ENCODE peak calls at places on chromosomes 2 and 18, in four cellular contexts. W, Y, X and N are unnamed samples.

GRCh38 chr2:222290691-222291484 is 7.9 kb downstream of the PAX3 start:
- DNase-seq in X (no peak), Y (no peak), W (peak; percentile 9), N (no peak)

GRCh38 chr2:46825958-46826897 is 89.4 kb downstream of the MCFD2 start:
- DNase-seq in Y (no peak), W (no peak), X (no peak), N (no peak)

GRCh38 chr2:10486601-10487079 is 38.5 kb upstream of the ODC1 start:
- DNase-seq in X (no peak), Y (no peak), W (no peak), N (no peak)

GRCh38 chr2:46195819-46196218 is 101.4 kb upstream of the EPAS1 start:
- DNase-seq in Y (no peak), X (no peak), W (no peak), N (no peak)

GRCh38 chr2:173264603-173265366 is 89.9 kb upstream of the CDCA7 start:
- DNase-seq in X (no peak), W (no peak), Y (peak; percentile 43), N (no peak)

GRCh38 chr18:7064346-7064745 is 53.3 kb downstream of the LAMA1 start:
- DNase-seq in X (no peak), W (no peak), Y (no peak), N (no peak)

GRCh38 chr18:44537521-44537920 is 143.2 kb upstream of the SETBP1 start:
- DNase-seq in Y (no peak), X (no peak), W (peak; percentile 41), N (no peak)

GRCh38 chr2:7115364-7115763 is 198.2 kb downstream of the RNF144A start:
- DNase-seq in X (no peak), Y (no peak), W (no peak), N (no peak)

GRCh38 chr18:58394607-58395425 is 234.1 kb downstream of the ALPK2 start:
- DNase-seq in Y (no peak), W (no peak), X (no peak), N (no peak)

GRCh38 chr2:180143633-180144032 is 136.5 kb upstream of the CWC22 start:
- DNase-seq in Y (no peak), W (no peak), X (no peak), N (no peak)

GRCh38 chr2:5673148-5673860 is 18.9 kb upstream of the SOX11 start:
- DNase-seq in W (no peak), X (no peak), Y (no peak), N (no peak)

GRCh38 chr18:9870431-9871023 is 15.2 kb upstream of the TXNDC2 start:
- DNase-seq in Y (no peak), W (no peak), X (no peak), N (no peak)

GRCh38 chr2:240647503-240648154 is 22.3 kb downstream of the GPR35 start:
- DNase-seq in Y (peak; percentile 23), X (no peak), W (no peak), N (no peak)

GRCh38 chr2:169583494-169583893 is 657 bp upstream of the PPIG start:
- DNase-seq in Y (no peak), W (no peak), X (no peak), N (no peak)
- H3K27ac ChIP-seq in Y (no peak overlapping the region), W (peak overlapping the region; percentile 93), X (no peak overlapping the region), N (peak overlapping the region; percentile 94)

GRCh38 chr2:43267393-43267792 is 41.0 kb upstream of the ZFP36L2 start:
- DNase-seq in W (no peak), Y (no peak), X (no peak), N (no peak)
- H3K27ac ChIP-seq in W (no peak overlapping the region), Y (peak overlapping the region; percentile 71), X (no peak overlapping the region), N (peak overlapping the region; percentile 11)

GRCh38 chr2:60676950-60677349 is 79.1 kb upstream of the PAPOLG start:
- DNase-seq in W (no peak), Y (no peak), X (no peak), N (no peak)
- H3K27ac ChIP-seq in W (no peak overlapping the region), Y (no peak overlapping the region), X (no peak overlapping the region), N (no peak overlapping the region)

DNA sequence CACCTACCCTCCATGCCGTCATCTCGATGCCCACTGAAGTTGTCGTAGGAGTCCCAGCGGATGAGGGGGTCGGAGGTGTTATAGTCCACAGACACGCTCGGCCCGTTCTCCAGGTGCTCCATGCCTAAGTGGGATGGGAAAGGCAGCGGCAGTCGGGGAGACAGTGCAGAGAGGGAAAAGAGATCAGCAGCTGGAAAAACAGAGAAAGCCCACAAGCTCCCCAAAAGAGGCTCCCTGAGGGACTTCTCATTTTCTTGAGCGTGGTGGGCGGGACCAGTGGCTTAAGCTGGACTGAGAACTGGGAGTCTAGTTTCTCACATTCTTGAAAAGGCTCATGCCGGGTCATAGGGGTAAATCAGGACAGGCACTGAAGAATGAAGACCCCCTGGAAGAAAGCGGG is 121.9 kb downstream of the TNS1 start:
- DNase-seq in W (no peak), Y (no peak), X (no peak), N (no peak)
- H3K27ac ChIP-seq in W (no peak overlapping the region), Y (no peak overlapping the region), X (no peak overlapping the region), N (no peak overlapping the region)

DNA sequence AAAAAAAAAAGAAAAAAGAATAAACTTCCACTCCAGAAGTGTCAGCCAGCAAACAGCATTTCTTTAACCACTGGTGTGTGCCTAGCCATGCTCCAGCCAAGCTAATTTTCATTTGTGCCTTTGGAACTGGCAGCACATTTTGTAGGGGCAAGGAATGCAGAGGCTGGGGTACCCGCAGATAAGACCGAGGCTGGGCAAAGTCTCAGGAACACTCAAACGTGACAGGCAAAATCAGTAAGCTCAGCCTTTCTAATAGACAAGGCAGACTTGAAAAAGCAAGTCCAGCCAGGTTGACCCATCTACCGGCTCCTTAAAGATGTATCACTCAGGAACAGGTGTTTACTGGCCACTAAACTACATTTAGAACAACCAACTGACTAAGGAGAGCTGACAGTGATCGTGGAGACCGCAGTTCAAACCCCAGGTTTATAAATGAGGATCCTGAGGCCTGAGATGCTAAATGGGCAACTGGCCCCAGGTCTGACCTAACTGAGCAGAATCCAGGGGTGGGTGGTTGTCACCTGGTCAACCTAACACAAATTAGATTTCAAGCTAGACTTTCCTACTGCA is 16.7 kb downstream of the NFE2L2 start:
- DNase-seq in Y (no peak), W (no peak), X (no peak), N (no peak)
- H3K27ac ChIP-seq in Y (no peak overlapping the region), W (no peak overlapping the region), X (no peak overlapping the region), N (peak overlapping the region; percentile 98)

GRCh38 chr2:32952759-32953476 is 6.2 kb downstream of the LTBP1 start:
- DNase-seq in Y (no peak), W (no peak), X (no peak), N (no peak)

GRCh38 chr2:32951672-32952071 is 4.9 kb downstream of the LTBP1 start:
- DNase-seq in Y (no peak), W (no peak), X (no peak), N (no peak)

GRCh38 chr2:32948266-32948665 is 1.5 kb downstream of the LTBP1 start:
- DNase-seq in W (no peak), Y (peak; percentile 1), X (no peak), N (no peak)

GRCh38 chr2:32958836-32959235 is 12.1 kb downstream of the LTBP1 start:
- DNase-seq in X (no peak), W (no peak), Y (no peak), N (no peak)

GRCh38 chr2:32954206-32954605 is 7.5 kb downstream of the LTBP1 start:
- DNase-seq in W (no peak), X (no peak), Y (no peak), N (no peak)
- H3K27ac ChIP-seq in W (no peak overlapping the region), X (no peak overlapping the region), Y (no peak overlapping the region), N (no peak overlapping the region)

GRCh38 chr2:119859528-119859927 is 99.8 kb downstream of the PTPN4 start:
- DNase-seq in W (no peak), X (no peak), Y (no peak), N (no peak)
- H3K27ac ChIP-seq in W (no peak overlapping the region), X (no peak overlapping the region), Y (no peak overlapping the region), N (no peak overlapping the region)

GRCh38 chr2:164015328-164016123 is 279.7 kb upstream of the FIGN start:
- DNase-seq in Y (no peak), X (no peak), W (no peak), N (no peak)

GRCh38 chr2:164014068-164014577 is 278.3 kb upstream of the FIGN start:
- DNase-seq in W (no peak), X (no peak), Y (no peak), N (no peak)

GRCh38 chr2:164009801-164010337 is 274.1 kb upstream of the FIGN start:
- DNase-seq in X (no peak), Y (no peak), W (no peak), N (no peak)

DNA sequence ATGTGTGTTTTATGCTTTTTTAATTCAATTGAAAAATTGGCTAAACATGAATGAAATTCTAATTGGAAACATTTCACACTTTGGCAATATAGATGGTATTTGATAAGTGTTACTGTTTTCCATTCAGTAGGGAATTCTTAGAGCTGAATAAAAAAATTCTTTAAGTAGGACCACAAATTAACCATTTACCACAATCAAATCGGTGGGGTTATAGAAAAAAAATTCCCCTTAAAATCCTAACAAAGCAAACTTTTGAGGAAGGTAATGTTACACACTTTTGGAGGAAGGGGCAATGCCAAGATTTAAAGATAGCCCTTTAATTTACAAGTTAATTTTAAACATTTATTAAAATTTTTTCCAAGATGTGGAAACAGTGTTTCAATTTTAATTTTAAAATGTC is 279.0 kb upstream of the FIGN start:
- DNase-seq in W (no peak), X (no peak), Y (no peak), N (no peak)
- H3K27ac ChIP-seq in W (no peak overlapping the region), X (no peak overlapping the region), Y (no peak overlapping the region), N (no peak overlapping the region)

GRCh38 chr2:9260411-9261037 is 53.9 kb downstream of the ASAP2 start:
- DNase-seq in Y (no peak), X (no peak), W (no peak), N (no peak)
- H3K27ac ChIP-seq in Y (peak overlapping the region; percentile 88), X (no peak overlapping the region), W (no peak overlapping the region), N (peak overlapping the region; percentile 18)